ENCODE peak calls at places on chromosomes 12 and 14, in four cellular contexts. One of them, this sample, is unnamed.

GRCh38 chr12:9761407-9761736 is 671 bp upstream of the CD69 start:
- DNase-seq in GM12864: no peak
- DNase-seq in colonic mucosa: no peak
- DNase-seq in GM10248: no peak
- DNase-seq in this sample: no peak

GRCh38 chr12:76457818-76458217 is 101.8 kb downstream of the OSBPL8 start:
- DNase-seq in GM12864: no peak
- DNase-seq in colonic mucosa: no peak
- DNase-seq in GM10248: no peak
- DNase-seq in this sample: no peak

GRCh38 chr12:66898700-66899469 is 220.0 kb upstream of the GRIP1 start:
- DNase-seq in GM12864: no peak
- DNase-seq in colonic mucosa: no peak
- DNase-seq in GM10248: no peak
- DNase-seq in this sample: no peak

GRCh38 chr14:104932676-104933631 is 8.3 kb downstream of the PLD4 start:
- DNase-seq in GM12864: no peak
- DNase-seq in colonic mucosa: peak
- DNase-seq in GM10248: peak
- DNase-seq in this sample: peak

GRCh38 chr12:53578783-53579182 is 47.4 kb downstream of the ATF7 start:
- DNase-seq in GM10248: no peak
- DNase-seq in colonic mucosa: no peak
- DNase-seq in GM12864: no peak
- DNase-seq in this sample: no peak

GRCh38 chr14:72788255-72788654 is 105.6 kb downstream of the DPF3 start:
- DNase-seq in GM12864: no peak
- DNase-seq in colonic mucosa: no peak
- DNase-seq in GM10248: no peak
- DNase-seq in this sample: no peak

GRCh38 chr12:121030576-121031212 is 8.4 kb downstream of the OASL start:
- DNase-seq in colonic mucosa: no peak
- DNase-seq in GM12864: no peak
- DNase-seq in GM10248: no peak
- DNase-seq in this sample: no peak

GRCh38 chr14:69046468-69046867 is 67.4 kb upstream of the ACTN1 start:
- DNase-seq in GM10248: no peak
- DNase-seq in colonic mucosa: no peak
- DNase-seq in GM12864: no peak
- DNase-seq in this sample: no peak

GRCh38 chr14:39426605-39427004 is 5.6 kb downstream of the FBXO33 start:
- DNase-seq in GM10248: no peak
- DNase-seq in GM12864: no peak
- DNase-seq in colonic mucosa: no peak
- DNase-seq in this sample: peak

GRCh38 chr14:79161576-79161975 is 991.4 kb downstream of the NRXN3 start:
- DNase-seq in GM10248: no peak
- DNase-seq in colonic mucosa: no peak
- DNase-seq in GM12864: no peak
- DNase-seq in this sample: no peak

GRCh38 chr14:93970967-93971634 is 5.3 kb downstream of the ASB2 start:
- DNase-seq in colonic mucosa: no peak
- DNase-seq in GM10248: peak
- DNase-seq in GM12864: peak
- DNase-seq in this sample: peak

GRCh38 chr14:68139466-68140110 is 320.0 kb downstream of the RAD51B start:
- DNase-seq in colonic mucosa: no peak
- DNase-seq in GM10248: no peak
- DNase-seq in GM12864: no peak
- DNase-seq in this sample: no peak

GRCh38 chr14:90812109-90812508 is 4.1 kb downstream of the TTC7B start:
- DNase-seq in colonic mucosa: no peak
- DNase-seq in GM12864: no peak
- DNase-seq in GM10248: no peak
- DNase-seq in this sample: no peak

GRCh38 chr14:67583711-67584644 is 16.1 kb downstream of the PIGH start:
- DNase-seq in GM12864: no peak
- DNase-seq in GM10248: peak
- DNase-seq in colonic mucosa: peak
- DNase-seq in this sample: peak

GRCh38 chr14:31287294-31287972 is 79.8 kb upstream of the HECTD1 start:
- DNase-seq in GM12864: no peak
- DNase-seq in GM10248: no peak
- DNase-seq in colonic mucosa: no peak
- DNase-seq in this sample: no peak

GRCh38 chr14:37745657-37746056 is 150.2 kb downstream of the TTC6 start:
- DNase-seq in colonic mucosa: no peak
- DNase-seq in GM10248: no peak
- DNase-seq in GM12864: no peak
- DNase-seq in this sample: no peak

GRCh38 chr14:51862171-51862838 is 1.9 kb downstream of the GNG2 start:
- DNase-seq in GM10248: no peak
- DNase-seq in GM12864: no peak
- DNase-seq in colonic mucosa: no peak
- DNase-seq in this sample: no peak

GRCh38 chr14:21924479-21924878 is 250.9 kb upstream of the OR4E1 start:
- DNase-seq in colonic mucosa: no peak
- DNase-seq in GM12864: peak
- DNase-seq in GM10248: no peak
- DNase-seq in this sample: peak

GRCh38 chr12:459430-460258 is at the start of gene B4GALNT3:
- DNase-seq in GM12864: no peak
- DNase-seq in colonic mucosa: peak
- DNase-seq in GM10248: peak
- DNase-seq in this sample: peak

GRCh38 chr14:35944847-35945246 is 118.7 kb downstream of the BRMS1L start:
- DNase-seq in colonic mucosa: peak
- DNase-seq in GM10248: peak
- DNase-seq in GM12864: no peak
- DNase-seq in this sample: peak

GRCh38 chr12:39272934-39273770 is 169.8 kb downstream of the KIF21A start:
- DNase-seq in colonic mucosa: peak
- DNase-seq in GM10248: no peak
- DNase-seq in GM12864: no peak
- DNase-seq in this sample: peak

DNA sequence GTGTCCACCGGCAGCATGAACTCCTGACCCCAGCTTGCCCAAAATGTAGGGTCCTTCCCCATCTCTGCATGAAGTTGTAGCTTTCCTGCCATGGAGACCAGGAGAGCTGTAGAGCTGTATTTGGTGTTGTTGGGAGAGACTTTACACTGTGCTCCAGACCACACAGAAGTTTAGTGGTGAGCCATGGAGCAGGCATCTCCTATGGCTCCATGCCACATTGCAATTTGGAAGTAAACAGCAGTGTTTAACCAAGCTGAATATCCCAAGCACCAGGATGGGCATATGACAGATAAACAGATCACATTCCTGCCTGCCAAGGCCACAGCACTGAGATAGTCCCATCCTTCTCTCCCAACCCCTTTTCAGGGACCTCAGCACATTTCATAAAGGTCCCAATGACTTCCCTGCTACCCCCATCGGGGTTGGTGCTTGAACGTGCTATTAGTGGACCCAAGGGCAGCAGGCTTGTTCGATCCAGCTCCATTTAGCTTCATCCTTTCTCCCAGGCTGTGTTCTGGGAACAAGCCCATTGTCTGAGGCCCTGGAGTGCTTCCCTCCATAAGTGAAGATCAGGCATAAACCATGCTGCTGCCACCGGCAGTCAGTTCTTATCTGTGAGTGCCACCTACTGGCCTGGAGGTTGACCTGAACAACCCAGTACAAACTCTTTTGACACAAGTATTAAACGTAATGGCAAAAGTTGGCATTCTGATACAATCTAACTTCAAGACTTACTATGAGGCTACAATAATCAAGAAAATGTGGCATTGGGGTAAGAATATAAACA is 172.3 kb upstream of the ATXN7L3B start:
- DNase-seq in GM12864: no peak
- DNase-seq in GM10248: peak
- DNase-seq in colonic mucosa: no peak
- DNase-seq in this sample: peak
- TF ChIP-seq CTCF in GM12864: peak
- TF ChIP-seq CTCF in GM10248: peak
- TF ChIP-seq CTCF in colonic mucosa: no peak
- TF ChIP-seq CTCF in this sample: peak

GRCh38 chr12:26614217-26614616 is 218.8 kb downstream of the ITPR2 start:
- DNase-seq in GM12864: no peak
- DNase-seq in GM10248: peak
- DNase-seq in colonic mucosa: peak
- DNase-seq in this sample: peak
- TF ChIP-seq CTCF in GM12864: peak
- TF ChIP-seq CTCF in GM10248: peak
- TF ChIP-seq CTCF in colonic mucosa: peak
- TF ChIP-seq CTCF in this sample: peak

GRCh38 chr12:104653730-104654328 is 197.1 kb downstream of the CHST11 start:
- DNase-seq in GM12864: peak
- DNase-seq in GM10248: peak
- DNase-seq in colonic mucosa: no peak
- DNase-seq in this sample: no peak
- TF ChIP-seq CTCF in GM12864: peak
- TF ChIP-seq CTCF in GM10248: peak
- TF ChIP-seq CTCF in colonic mucosa: peak
- TF ChIP-seq CTCF in this sample: peak

DNA sequence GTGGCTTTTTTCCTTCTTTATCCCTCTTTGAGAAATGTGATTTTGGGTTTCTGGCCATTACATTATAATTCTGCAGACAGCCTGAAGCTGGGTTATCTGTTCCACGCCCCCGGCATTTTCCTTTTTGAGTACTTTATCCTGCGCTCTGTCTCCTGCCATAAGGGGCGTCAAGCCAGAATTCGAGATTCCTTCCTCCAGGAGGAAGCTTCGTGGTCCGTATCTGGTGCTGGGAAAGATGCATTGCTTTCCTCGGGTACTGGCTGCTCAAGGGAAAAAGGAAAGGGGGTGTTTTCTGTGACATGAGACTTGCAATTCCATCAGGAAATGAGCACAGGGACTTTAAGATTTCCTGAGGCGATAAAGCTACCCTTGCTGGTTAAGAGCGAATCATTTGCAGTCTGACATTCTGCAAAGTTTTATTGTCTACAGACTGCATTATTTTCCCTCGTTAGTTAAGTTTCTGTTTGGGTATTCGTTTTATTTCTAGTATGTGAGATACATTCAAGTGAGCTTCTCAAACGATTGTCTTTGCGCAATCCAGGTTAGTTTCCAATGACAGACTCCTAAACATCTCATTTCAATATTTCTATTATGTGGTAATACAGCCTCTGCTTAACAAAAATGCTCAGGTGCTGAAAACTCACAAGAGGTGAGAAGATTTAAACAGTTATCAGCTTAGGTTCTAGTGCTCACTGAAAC is 706 bp downstream of the AKAP5 start:
- DNase-seq in GM10248: no peak
- DNase-seq in colonic mucosa: peak
- DNase-seq in GM12864: no peak
- DNase-seq in this sample: no peak
- TF ChIP-seq CTCF in GM10248: no peak
- TF ChIP-seq CTCF in colonic mucosa: no peak
- TF ChIP-seq CTCF in GM12864: no peak
- TF ChIP-seq CTCF in this sample: no peak

GRCh38 chr12:100234591-100235304 is 32.1 kb downstream of the DEPDC4 start:
- DNase-seq in GM12864: peak
- DNase-seq in colonic mucosa: no peak
- DNase-seq in GM10248: peak
- DNase-seq in this sample: peak
- TF ChIP-seq CTCF in GM12864: peak
- TF ChIP-seq CTCF in colonic mucosa: peak
- TF ChIP-seq CTCF in GM10248: peak
- TF ChIP-seq CTCF in this sample: peak

DNA sequence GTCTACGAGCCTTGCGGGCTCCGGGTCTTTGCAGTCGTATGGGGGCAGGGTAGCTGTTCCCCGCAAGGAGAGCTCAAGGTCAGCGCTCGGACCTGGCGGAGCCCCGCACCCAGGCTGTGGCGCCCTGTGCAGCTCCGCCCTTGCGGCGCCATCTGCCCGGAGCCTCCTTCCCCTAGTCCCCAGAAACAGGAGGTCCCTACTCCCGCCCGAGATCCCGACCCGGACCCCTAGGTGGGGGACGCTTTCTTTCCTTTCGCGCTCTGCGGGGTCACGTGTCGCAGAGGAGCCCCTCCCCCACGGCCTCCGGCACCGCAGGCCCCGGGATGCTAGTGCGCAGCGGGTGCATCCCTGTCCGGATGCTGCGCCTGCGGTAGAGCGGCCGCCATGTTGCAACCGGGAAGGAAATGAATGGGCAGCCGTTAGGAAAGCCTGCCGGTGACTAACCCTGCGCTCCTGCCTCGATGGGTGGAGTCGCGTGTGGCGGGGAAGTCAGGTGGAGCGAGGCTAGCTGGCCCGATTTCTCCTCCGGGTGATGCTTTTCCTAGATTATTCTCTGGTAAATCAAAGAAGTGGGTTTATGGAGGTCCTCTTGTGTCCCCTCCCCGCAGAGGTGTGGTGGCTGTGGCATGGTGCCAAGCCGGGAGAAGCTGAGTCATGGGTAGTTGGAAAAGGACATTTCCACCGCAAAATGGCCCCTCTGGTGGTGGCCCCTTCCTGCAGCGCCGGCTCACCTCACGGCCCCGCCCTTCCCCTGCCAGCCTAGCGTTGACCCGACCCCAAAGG is 788 bp downstream of the GAPDH start:
- DNase-seq in GM10248: peak
- DNase-seq in colonic mucosa: peak
- DNase-seq in GM12864: no peak
- DNase-seq in this sample: peak
- TF ChIP-seq CTCF in GM10248: no peak
- TF ChIP-seq CTCF in colonic mucosa: no peak
- TF ChIP-seq CTCF in GM12864: no peak
- TF ChIP-seq CTCF in this sample: no peak

This sample was measured in GM20000.